ENCODE peak calls at places on chromosomes 2 and 18, in seven cellular contexts. V is breast epithelium, H is K562, T is stomach, E is heart left ventricle, X is GM12878, I is HCT116. C is an unnamed sample.

GRCh38 chr2:187336332-187336731 is 111.7 kb downstream of the CALCRL start:
- DNase-seq in V (no peak), H (no peak), T (no peak), E (no peak), X (no peak), I (no peak), C (no peak)

GRCh38 chr2:200713003-200713703 is 98.6 kb upstream of the BZW1 start:
- DNase-seq in V (peak), H (peak), T (peak), E (peak), X (peak), I (peak), C (peak)

GRCh38 chr2:24818721-24819167 is 25.5 kb downstream of the CENPO start:
- DNase-seq in V (no peak), H (no peak), T (no peak), E (no peak), X (no peak), I (no peak), C (peak)

GRCh38 chr2:240391111-240392051 is 44.1 kb upstream of the GPC1 start:
- DNase-seq in V (no peak), H (no peak), T (no peak), E (peak), X (no peak), I (no peak), C (peak)

GRCh38 chr2:218880749-218881594 is at the start of gene WNT10A:
- DNase-seq in V (no peak), H (no peak), T (no peak), E (no peak), X (no peak), I (no peak), C (peak)

GRCh38 chr18:36073676-36074075 is 6.3 kb upstream of the RPRD1A start:
- DNase-seq in V (no peak), H (no peak), T (no peak), E (no peak), X (no peak), I (no peak), C (no peak)

GRCh38 chr2:65999790-66000189 is 435.1 kb upstream of the MEIS1 start:
- DNase-seq in V (no peak), H (no peak), T (no peak), E (no peak), X (no peak), I (no peak), C (no peak)

GRCh38 chr18:35089382-35089781 is 48.2 kb downstream of the MAPRE2 start:
- DNase-seq in V (no peak), H (no peak), T (no peak), E (no peak), X (no peak), I (no peak), C (no peak)

GRCh38 chr2:64455031-64455332 is 1.0 kb downstream of the LGALSL start:
- DNase-seq in V (no peak), H (no peak), T (no peak), E (no peak), X (no peak), I (no peak), C (no peak)

GRCh38 chr2:235766206-235766794 is 272.5 kb downstream of the AGAP1 start:
- DNase-seq in V (no peak), H (peak), T (peak), E (peak), X (no peak), I (peak), C (no peak)

GRCh38 chr2:196592912-196593881 is 46.3 kb upstream of the CCDC150 start:
- DNase-seq in V (no peak), H (peak), T (no peak), E (peak), X (no peak), I (no peak), C (peak)

GRCh38 chr2:28976584-28976983 is 4.5 kb upstream of the TOGARAM2 start:
- DNase-seq in V (no peak), H (no peak), T (no peak), E (peak), X (no peak), I (no peak), C (no peak)

GRCh38 chr2:10566021-10566420 is 117.9 kb upstream of the ODC1 start:
- DNase-seq in V (no peak), H (no peak), T (no peak), E (no peak), X (no peak), I (no peak), C (no peak)

GRCh38 chr2:237687666-237688065 is 60.3 kb downstream of the LRRFIP1 start:
- DNase-seq in V (peak), H (no peak), T (peak), E (peak), X (no peak), I (no peak), C (peak)

GRCh38 chr2:109260116-109260855 is 131.3 kb downstream of the SH3RF3 start:
- DNase-seq in V (no peak), H (no peak), T (no peak), E (no peak), X (no peak), I (no peak), C (peak)

GRCh38 chr2:68292108-68292710 is 27.5 kb downstream of the CNRIP1 start:
- DNase-seq in V (no peak), H (peak), T (no peak), E (no peak), X (no peak), I (peak), C (no peak)

GRCh38 chr18:30361864-30362540 is 680.5 kb downstream of the DSC3 start:
- DNase-seq in V (no peak), H (no peak), T (no peak), E (no peak), X (no peak), I (no peak), C (no peak)

GRCh38 chr2:241443486-241444223 is 64.7 kb downstream of the STK25 start:
- DNase-seq in V (peak), H (no peak), T (peak), E (no peak), X (peak), I (no peak), C (peak)

GRCh38 chr18:7872569-7872968 is 305.5 kb downstream of the PTPRM start:
- DNase-seq in V (no peak), H (no peak), T (no peak), E (no peak), X (no peak), I (peak), C (no peak)

GRCh38 chr2:195472835-195473234 is 184.2 kb upstream of the SLC39A10 start:
- DNase-seq in V (no peak), H (no peak), T (no peak), E (no peak), X (no peak), I (no peak), C (no peak)

GRCh38 chr2:180130403-180130802 is 123.3 kb upstream of the CWC22 start:
- DNase-seq in V (no peak), H (no peak), T (no peak), E (no peak), X (no peak), I (no peak), C (no peak)

GRCh38 chr18:77108001-77108692 is 24.4 kb downstream of the MBP start:
- DNase-seq in V (peak), H (no peak), T (no peak), E (peak), X (no peak), I (no peak), C (no peak)

GRCh38 chr2:162677476-162677875 is 161.1 kb downstream of the KCNH7 start:
- DNase-seq in V (no peak), H (no peak), T (no peak), E (no peak), X (no peak), I (no peak), C (no peak)

GRCh38 chr2:100822587-100823248 is 2.8 kb downstream of the NPAS2 start:
- DNase-seq in V (no peak), H (no peak), T (no peak), E (no peak), X (no peak), I (no peak), C (no peak)

GRCh38 chr2:120314656-120315366 is 31.1 kb upstream of the INHBB start:
- DNase-seq in V (peak), H (no peak), T (peak), E (peak), X (no peak), I (no peak), C (peak)

GRCh38 chr2:172462393-172463381 is 35.3 kb downstream of the ITGA6 start:
- DNase-seq in V (no peak), H (no peak), T (no peak), E (no peak), X (peak), I (no peak), C (no peak)

GRCh38 chr2:101474752-101475384 is at the start of gene RFX8:
- DNase-seq in V (peak), H (no peak), T (no peak), E (no peak), X (no peak), I (no peak), C (no peak)

GRCh38 chr18:5542393-5543035 is 1.3 kb downstream of the EPB41L3 start:
- DNase-seq in V (no peak), H (no peak), T (no peak), E (peak), X (no peak), I (no peak), C (peak)

GRCh38 chr2:234869969-234870368 is 81.8 kb upstream of the SH3BP4 start:
- DNase-seq in V (no peak), H (no peak), T (no peak), E (no peak), X (no peak), I (no peak), C (no peak)

GRCh38 chr2:16728742-16729141 is 63.1 kb upstream of the CYRIA start:
- DNase-seq in V (no peak), H (no peak), T (no peak), E (no peak), X (no peak), I (no peak), C (no peak)

GRCh38 chr18:59501876-59502221 is 142.8 kb upstream of the LMAN1 start:
- DNase-seq in V (no peak), H (no peak), T (no peak), E (no peak), X (no peak), I (no peak), C (no peak)

GRCh38 chr18:23134780-23135678 is at the start of gene CABLES1:
- DNase-seq in V (peak), H (peak), T (peak), E (peak), X (no peak), I (no peak), C (peak)

DNA sequence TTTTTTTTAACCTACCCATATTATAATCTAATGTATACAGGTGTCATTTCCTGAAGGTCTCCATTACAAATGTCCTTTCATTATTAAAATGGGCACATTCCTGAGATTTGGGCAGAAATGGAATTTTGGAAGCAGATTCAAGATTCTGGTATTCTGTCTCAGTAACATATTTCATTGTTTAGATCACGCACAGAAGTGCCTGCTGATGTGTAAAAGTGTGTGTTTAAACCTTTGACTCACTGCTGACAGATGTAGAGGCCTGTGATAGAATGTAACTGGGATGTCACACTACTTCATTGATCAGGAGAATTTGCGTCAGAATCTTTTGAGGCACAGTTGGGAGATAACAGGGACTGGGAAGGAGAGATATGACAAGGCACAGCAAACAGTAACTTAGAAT is 276.8 kb upstream of the EPAS1 start:
- DNase-seq in V (no peak), H (no peak), T (no peak), E (no peak), X (no peak), I (no peak), C (no peak)
- TF ChIP-seq POLR2A in V (no peak), H (no peak), T (no peak), E (no peak), X (no peak), I (no peak), C (no peak)

GRCh38 chr2:178193823-178194599 is at the start of gene OSBPL6:
- DNase-seq in V (peak), H (peak), T (peak), E (peak), X (no peak), I (peak), C (peak)
- TF ChIP-seq POLR2A in V (no peak), H (peak), T (no peak), E (peak), X (peak), I (peak), C (no peak)

DNA sequence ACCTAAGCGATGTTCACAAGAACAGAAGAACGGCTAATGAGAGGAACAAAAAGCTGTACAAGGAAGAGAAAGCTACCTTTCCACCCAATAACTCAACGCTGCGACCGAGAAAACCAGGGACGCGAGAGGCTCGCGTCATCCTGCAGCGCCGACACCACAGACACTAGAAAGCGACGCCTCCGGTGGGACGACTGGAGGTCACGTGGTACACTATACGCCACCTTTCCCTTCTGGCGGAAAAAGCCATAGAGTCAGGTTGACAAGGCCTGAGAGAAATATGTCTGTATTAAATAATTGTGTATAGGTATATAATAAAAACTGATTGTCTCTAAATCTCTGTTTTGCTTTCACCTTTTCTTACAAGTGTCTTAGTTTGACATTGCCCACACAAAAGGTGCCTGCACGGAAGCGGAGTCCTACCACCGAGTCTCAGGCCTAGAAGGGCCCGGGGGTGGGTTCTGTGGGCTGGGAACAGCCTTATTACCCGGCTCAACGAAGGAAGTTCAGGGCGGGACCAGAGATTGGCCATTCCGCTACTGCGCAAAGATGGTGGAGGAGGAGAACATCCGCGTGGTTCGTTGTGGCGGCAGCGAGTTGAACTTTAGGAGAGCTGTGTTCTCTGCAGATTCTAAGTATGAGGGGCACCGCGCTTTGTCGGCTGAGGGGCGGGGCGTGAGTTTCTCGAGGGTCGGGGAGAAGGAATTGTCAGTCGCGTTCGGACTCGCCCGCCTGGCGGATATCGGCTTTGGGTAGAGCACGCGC is at the start of gene WDR75:
- DNase-seq in V (peak), H (peak), T (peak), E (peak), X (peak), I (peak), C (peak)
- TF ChIP-seq POLR2A in V (peak), H (peak), T (peak), E (peak), X (peak), I (peak), C (peak)

GRCh38 chr2:54838585-54839035 is 115.1 kb downstream of the EML6 start:
- DNase-seq in V (peak), H (peak), T (peak), E (peak), X (peak), I (peak), C (no peak)
- TF ChIP-seq POLR2A in V (no peak), H (no peak), T (no peak), E (no peak), X (no peak), I (no peak), C (no peak)